ENCODE peak calls at places on chromosomes 4 and X, in six cellular contexts. V is H9, M is GM23338, I is mammary epithelial cell, R is fibroblast of lung, N is PC-3. H is an unnamed sample. For H3K79me2, the result is how much of the 10 kb centered on the place peaks cover.

GRCh38 chrX:43618376-43619205 is 37.5 kb upstream of the MAOA start:
- DNase-seq in V (peak), N (no peak), M (peak), R (no peak), I (no peak), H (no peak)

GRCh38 chr4:143667461-143667860 is 33.0 kb downstream of the FREM3 start:
- DNase-seq in N (no peak), R (peak), V (no peak), M (no peak), I (no peak), H (peak)

GRCh38 chr4:86452323-86452995 is 92.6 kb upstream of the MAPK10 start:
- DNase-seq in M (no peak), I (no peak), N (no peak), V (no peak), R (peak), H (no peak)

GRCh38 chr4:1599491-1600210 is 84.5 kb downstream of the FAM53A start:
- DNase-seq in R (no peak), N (no peak), I (no peak), V (no peak), M (peak), H (no peak)

GRCh38 chrX:129655547-129656248 is 942 bp upstream of the APLN start:
- DNase-seq in N (peak), M (peak), I (peak), R (no peak), V (peak), H (no peak)

GRCh38 chr4:114229721-114230120 is 250.3 kb upstream of the ARSJ start:
- DNase-seq in M (no peak), N (no peak), V (no peak), I (no peak), R (no peak), H (no peak)

GRCh38 chr4:185965456-185966384 is 103.2 kb upstream of the TLR3 start:
- DNase-seq in M (no peak), V (no peak), N (no peak), R (no peak), I (no peak), H (no peak)

GRCh38 chr4:142549726-142550463 is 296.2 kb downstream of the INPP4B start:
- DNase-seq in V (no peak), R (peak), N (peak), M (no peak), I (peak), H (peak)

GRCh38 chrX:133645251-133645650 is 230.0 kb upstream of the GPC4 start:
- DNase-seq in N (no peak), R (peak), M (no peak), V (no peak), I (no peak), H (peak)

GRCh38 chrX:40550069-40550468 is 30.7 kb upstream of the ATP6AP2 start:
- DNase-seq in M (no peak), R (no peak), N (no peak), V (no peak), I (no peak), H (no peak)

GRCh38 chr4:98510757-98511517 is 147.5 kb downstream of the TSPAN5 start:
- DNase-seq in I (peak), R (peak), V (no peak), M (no peak), N (no peak), H (peak)

GRCh38 chrX:131747173-131747572 is 203.3 kb downstream of the OR13H1 start:
- DNase-seq in I (peak), R (no peak), M (no peak), V (no peak), N (peak), H (no peak)

GRCh38 chr4:179196511-179196910 is 1754.3 kb upstream of the AGA start:
- DNase-seq in R (peak), V (no peak), M (peak), I (no peak), N (peak), H (no peak)

GRCh38 chr4:136392576-136392975 is 1139.7 kb downstream of the PCDH18 start:
- DNase-seq in R (peak), V (no peak), I (no peak), M (no peak), N (peak), H (no peak)

GRCh38 chr4:177155454-177155853 is 154.2 kb upstream of the NEIL3 start:
- DNase-seq in I (no peak), M (peak), V (peak), R (no peak), N (no peak), H (no peak)

GRCh38 chr4:31194823-31195222 is 474.7 kb downstream of the PCDH7 start:
- DNase-seq in M (no peak), I (no peak), N (no peak), V (no peak), R (no peak), H (no peak)

GRCh38 chr4:74055096-74055495 is 16.6 kb upstream of the CXCL3 start:
- DNase-seq in I (no peak), V (no peak), M (no peak), R (no peak), N (peak), H (no peak)

GRCh38 chrX:103637604-103638338 is 9.0 kb downstream of the TCEAL1 start:
- DNase-seq in I (peak), N (peak), V (no peak), R (no peak), M (no peak), H (peak)

GRCh38 chrX:108541286-108541685 is 101.6 kb downstream of the COL4A5 start:
- DNase-seq in V (no peak), M (peak), I (no peak), R (no peak), N (no peak), H (no peak)

GRCh38 chrX:110159235-110159634 is 156.3 kb downstream of the TMEM164 start:
- DNase-seq in R (no peak), M (no peak), N (no peak), I (no peak), V (no peak), H (no peak)

GRCh38 chrX:40168183-40169015 is 70.6 kb upstream of the BCOR start:
- DNase-seq in R (no peak), M (no peak), V (peak), I (no peak), N (no peak), H (no peak)

GRCh38 chrX:33970028-33970932 is 161.8 kb downstream of the FAM47A start:
- DNase-seq in V (no peak), N (no peak), R (no peak), I (no peak), M (no peak), H (no peak)

GRCh38 chr4:138255917-138256597 is 13.9 kb upstream of the SLC7A11 start:
- DNase-seq in N (no peak), V (peak), R (no peak), M (no peak), I (no peak), H (no peak)

GRCh38 chrX:119604778-119605177 is 1.4 kb downstream of the NKRF start:
- DNase-seq in N (no peak), V (no peak), M (no peak), I (no peak), R (no peak), H (peak)
- H3K79me2 ChIP-seq in N (half or more), V (under half), M (under half), I (half or more), R (under half), H (half or more)

GRCh38 chr4:76694056-76694455 is 203.9 kb downstream of the SOWAHB start:
- DNase-seq in I (no peak), N (peak), M (no peak), R (no peak), V (no peak), H (no peak)

GRCh38 chr4:76691767-76692689 is 205.9 kb downstream of the SOWAHB start:
- DNase-seq in N (no peak), R (peak), I (peak), V (no peak), M (no peak), H (no peak)

GRCh38 chr4:76690906-76691275 is 207.1 kb downstream of the SOWAHB start:
- DNase-seq in M (no peak), I (no peak), N (peak), V (no peak), R (peak), H (peak)

GRCh38 chr4:76690091-76690905 is 207.6 kb downstream of the SOWAHB start:
- DNase-seq in V (no peak), I (peak), M (peak), N (peak), R (peak), H (peak)

GRCh38 chr4:76692761-76693160 is 205.2 kb downstream of the SOWAHB start:
- DNase-seq in N (no peak), V (no peak), M (no peak), I (no peak), R (no peak), H (no peak)
- H3K79me2 ChIP-seq in N (half or more), V (under half), M (half or more), I (half or more), R (under half), H (half or more)

GRCh38 chr4:44583393-44583792 is 68.0 kb downstream of the YIPF7 start:
- DNase-seq in I (peak), M (peak), R (no peak), V (peak), N (peak), H (peak)
- H3K79me2 ChIP-seq in I (under half), M (under half), R (under half), V (under half), N (under half), H (under half)

GRCh38 chr4:61296115-61296514 is 96.0 kb downstream of the ADGRL3 start:
- DNase-seq in R (no peak), I (no peak), V (no peak), M (no peak), N (peak), H (no peak)
- H3K79me2 ChIP-seq in R (under half), I (under half), V (under half), M (under half), N (under half), H (under half)

DNA sequence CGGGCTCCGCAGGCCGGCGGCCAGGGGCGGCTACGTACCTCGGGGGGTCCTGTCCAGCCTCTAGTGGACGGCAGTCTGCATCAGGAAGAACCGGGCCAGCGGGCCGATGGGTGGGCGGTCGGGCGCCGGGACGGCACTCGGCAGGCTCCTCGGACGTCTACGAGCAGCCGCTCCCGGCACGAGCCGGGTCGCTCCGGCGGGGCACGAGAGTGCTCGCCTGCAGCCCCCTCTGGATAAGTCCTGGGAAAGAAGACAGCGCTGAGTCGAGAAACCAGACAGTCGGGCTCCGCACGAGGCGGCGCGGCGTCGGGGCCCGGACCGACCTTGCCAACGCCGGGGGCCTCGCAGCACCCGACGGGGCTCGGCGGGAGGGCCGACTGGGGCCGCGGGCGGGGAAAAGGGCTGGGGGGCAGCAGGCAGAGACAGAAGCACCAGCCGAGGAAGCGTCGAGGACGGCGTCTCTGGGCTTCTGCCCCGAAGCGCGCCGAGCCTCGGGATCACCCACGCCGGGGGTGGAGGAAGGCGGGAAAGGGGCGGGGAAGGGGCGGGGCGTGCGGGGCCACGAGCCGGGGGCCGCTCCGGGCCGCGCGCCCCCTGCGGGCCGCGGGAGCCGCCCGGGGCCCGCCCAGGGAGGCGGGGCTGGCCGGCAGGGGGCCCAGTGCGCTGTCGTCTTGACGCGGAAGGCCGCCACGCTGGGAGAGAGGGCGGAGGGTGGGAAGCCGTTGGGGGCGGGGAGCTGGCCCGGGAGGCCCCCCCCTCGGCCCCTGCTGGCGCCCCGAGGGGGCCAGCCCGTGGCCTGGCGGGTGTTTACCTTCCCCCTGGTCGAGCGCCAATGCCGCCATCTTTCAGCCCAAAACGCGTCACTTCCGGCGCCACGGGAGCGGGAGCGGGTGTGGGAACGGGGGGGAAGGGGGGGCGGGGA is 1.9 kb downstream of the KLHL15 start:
- DNase-seq in M (peak), I (peak), N (peak), V (peak), R (peak), H (peak)
- H3K79me2 ChIP-seq in M (under half), I (under half), N (under half), V (under half), R (under half), H (under half)

GRCh38 chr4:76197971-76198410 is 15.6 kb downstream of the SCARB2 start:
- DNase-seq in V (no peak), R (peak), M (no peak), N (no peak), I (peak), H (peak)
- H3K79me2 ChIP-seq in V (under half), R (half or more), M (under half), N (half or more), I (half or more), H (half or more)